ENCODE peak calls at places on chromosomes 13 and 19, in four cellular contexts. One of them, this sample, is unnamed.
A peak's percentile ranks its signal among the peaks of the same experiment; 100 is the strongest.

GRCh38 chr13:97883356-97883755 is 70.1 kb upstream of the IPO5 start:
- DNase-seq in HepG2: no peak
- DNase-seq in K562: no peak
- DNase-seq in GM12878: no peak
- DNase-seq in this sample: no peak

GRCh38 chr13:40812724-40813445 is 23.5 kb downstream of the SLC25A15 start:
- DNase-seq in HepG2: no peak
- DNase-seq in K562: no peak
- DNase-seq in GM12878: no peak
- DNase-seq in this sample: no peak

GRCh38 chr13:37598572-37598971 is at the start of gene POSTN:
- DNase-seq in HepG2: no peak
- DNase-seq in K562: no peak
- DNase-seq in GM12878: no peak
- DNase-seq in this sample: no peak

GRCh38 chr19:21585491-21585890 is 80.1 kb downstream of the ZNF429 start:
- DNase-seq in HepG2: no peak
- DNase-seq in K562: no peak
- DNase-seq in GM12878: no peak
- DNase-seq in this sample: no peak

GRCh38 chr19:30862876-30863275 is 486.4 kb downstream of the TSHZ3 start:
- DNase-seq in HepG2: no peak
- DNase-seq in K562: no peak
- DNase-seq in GM12878: no peak
- DNase-seq in this sample: no peak

GRCh38 chr19:3440082-3440481 is 40.2 kb downstream of the SMIM24 start:
- DNase-seq in HepG2: peak; percentile 50
- DNase-seq in K562: peak; percentile 62
- DNase-seq in GM12878: no peak
- DNase-seq in this sample: peak; percentile 63

GRCh38 chr19:43639507-43640423 is at the start of gene CADM4:
- DNase-seq in HepG2: no peak
- DNase-seq in K562: peak; percentile 89
- DNase-seq in GM12878: no peak
- DNase-seq in this sample: no peak

GRCh38 chr19:16660763-16661479 is at the start of gene TMEM38A:
- DNase-seq in HepG2: no peak
- DNase-seq in K562: peak; percentile 91
- DNase-seq in GM12878: no peak
- DNase-seq in this sample: no peak

GRCh38 chr13:91356919-91357612 is 9.6 kb downstream of the MIR17HG start:
- DNase-seq in HepG2: no peak
- DNase-seq in K562: peak; percentile 41
- DNase-seq in GM12878: no peak
- DNase-seq in this sample: no peak

GRCh38 chr13:43267916-43268315 is 244.5 kb downstream of the DNAJC15 start:
- DNase-seq in HepG2: no peak
- DNase-seq in K562: no peak
- DNase-seq in GM12878: no peak
- DNase-seq in this sample: no peak
- TF ChIP-seq CHD4 in HepG2: no peak
- TF ChIP-seq CHD4 in K562: no peak
- TF ChIP-seq CHD4 in GM12878: no peak
- TF ChIP-seq CHD4 in this sample: no peak

DNA sequence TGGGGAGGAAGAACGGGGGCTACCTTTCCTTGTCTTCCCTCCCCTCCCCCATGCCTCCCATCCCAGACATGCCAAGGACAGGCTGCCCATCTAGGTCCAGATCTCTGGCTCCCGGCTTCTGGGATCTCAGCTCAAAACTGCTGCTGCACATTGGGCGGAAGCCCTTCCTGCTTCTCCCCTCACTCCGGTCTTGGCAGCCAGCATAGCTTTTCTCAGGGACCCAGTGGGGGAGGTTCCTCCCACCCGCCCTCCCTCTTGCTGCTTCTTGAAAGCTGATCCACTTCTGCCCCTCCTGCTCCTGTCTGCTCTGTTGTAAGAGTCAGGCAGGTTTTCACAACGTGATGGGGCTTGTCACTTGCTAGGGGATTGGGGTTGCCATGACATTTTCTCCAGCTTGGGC is 21.7 kb upstream of the RNF17 start:
- DNase-seq in HepG2: no peak
- DNase-seq in K562: no peak
- DNase-seq in GM12878: no peak
- DNase-seq in this sample: no peak
- TF ChIP-seq CHD4 in HepG2: no peak
- TF ChIP-seq CHD4 in K562: no peak
- TF ChIP-seq CHD4 in GM12878: no peak
- TF ChIP-seq CHD4 in this sample: no peak

DNA sequence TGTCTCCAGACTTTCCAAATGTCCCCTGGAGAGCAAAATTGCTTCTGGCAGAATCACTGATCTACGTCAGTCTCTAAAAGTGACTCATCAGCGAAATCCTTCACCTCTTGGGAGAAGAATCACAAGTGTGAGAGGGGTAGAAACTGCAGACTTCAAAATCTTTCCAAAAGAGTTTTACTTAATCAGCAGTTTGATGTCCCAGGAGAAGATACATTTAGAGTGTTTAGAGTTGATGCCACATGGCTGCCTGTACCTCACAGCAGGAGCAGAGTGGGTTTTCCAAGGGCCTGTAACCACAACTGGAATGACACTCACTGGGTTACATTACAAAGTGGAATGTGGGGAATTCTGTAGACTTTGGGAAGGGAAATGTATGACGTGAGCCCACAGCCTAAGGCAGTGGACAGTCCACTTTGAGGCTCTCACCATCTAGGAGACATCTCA is 6.2 kb upstream of the CEACAM5 start:
- DNase-seq in HepG2: no peak
- DNase-seq in K562: no peak
- DNase-seq in GM12878: no peak
- DNase-seq in this sample: peak; percentile 85
- TF ChIP-seq CHD4 in HepG2: no peak
- TF ChIP-seq CHD4 in K562: no peak
- TF ChIP-seq CHD4 in GM12878: no peak
- TF ChIP-seq CHD4 in this sample: no peak

GRCh38 chr19:55228403-55229031 is at the start of gene TMEM86B:
- DNase-seq in HepG2: peak; percentile 88
- DNase-seq in K562: no peak
- DNase-seq in GM12878: no peak
- DNase-seq in this sample: no peak
- TF ChIP-seq CHD4 in HepG2: no peak
- TF ChIP-seq CHD4 in K562: no peak
- TF ChIP-seq CHD4 in GM12878: no peak
- TF ChIP-seq CHD4 in this sample: no peak

GRCh38 chr13:111080642-111081041 is 34.5 kb upstream of the ARHGEF7 start:
- DNase-seq in HepG2: no peak
- DNase-seq in K562: no peak
- DNase-seq in GM12878: no peak
- DNase-seq in this sample: no peak
- TF ChIP-seq CHD4 in HepG2: no peak
- TF ChIP-seq CHD4 in K562: no peak
- TF ChIP-seq CHD4 in GM12878: no peak
- TF ChIP-seq CHD4 in this sample: no peak

DNA sequence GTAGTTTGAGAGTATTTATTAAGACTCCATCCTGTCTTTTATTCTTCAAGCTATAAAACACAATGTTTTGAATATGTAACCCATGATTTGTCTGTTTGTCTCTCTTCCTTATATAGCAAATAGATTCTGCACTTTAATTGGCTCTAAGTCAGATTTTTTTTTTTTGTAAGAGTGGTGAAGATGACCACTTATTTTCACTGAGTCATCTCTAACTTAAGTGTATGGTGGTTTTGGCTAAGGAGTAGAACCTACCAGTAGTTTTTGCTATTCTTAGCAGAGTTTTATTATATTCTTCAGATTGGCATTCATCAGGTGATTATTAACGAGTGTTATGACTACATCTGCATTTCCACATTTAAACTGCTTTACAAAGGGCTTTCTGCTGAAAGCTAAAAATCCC is 194.7 kb downstream of the LMO7 start:
- DNase-seq in HepG2: no peak
- DNase-seq in K562: no peak
- DNase-seq in GM12878: no peak
- DNase-seq in this sample: no peak
- TF ChIP-seq CHD4 in HepG2: no peak
- TF ChIP-seq CHD4 in K562: no peak
- TF ChIP-seq CHD4 in GM12878: no peak
- TF ChIP-seq CHD4 in this sample: no peak

GRCh38 chr19:19342086-19343015 is 21.7 kb downstream of the MAU2 start:
- DNase-seq in HepG2: peak; percentile 44
- DNase-seq in K562: peak; percentile 83
- DNase-seq in GM12878: no peak
- DNase-seq in this sample: peak; percentile 70
- TF ChIP-seq CHD4 in HepG2: no peak
- TF ChIP-seq CHD4 in K562: no peak
- TF ChIP-seq CHD4 in GM12878: no peak
- TF ChIP-seq CHD4 in this sample: no peak

DNA sequence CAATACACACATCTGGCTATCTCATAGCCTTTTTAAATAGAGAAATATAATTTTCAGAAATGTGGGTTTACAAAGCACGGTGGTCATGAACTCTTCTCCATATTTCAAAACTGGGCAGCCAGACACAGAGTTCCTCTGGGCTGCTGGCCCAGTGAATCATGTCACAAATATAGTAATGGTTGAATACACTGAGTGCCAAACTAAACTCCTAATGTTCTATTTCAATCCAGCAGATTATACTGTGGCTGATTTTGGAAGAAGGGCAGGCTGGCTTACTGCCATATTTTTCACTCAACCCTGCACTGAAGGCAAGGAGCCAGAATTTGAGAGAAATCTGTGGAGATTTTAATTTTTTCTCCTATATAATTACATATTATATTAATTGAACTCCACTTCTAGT is 17.1 kb upstream of the PRR20A start:
- DNase-seq in HepG2: no peak
- DNase-seq in K562: no peak
- DNase-seq in GM12878: no peak
- DNase-seq in this sample: no peak
- TF ChIP-seq CHD4 in HepG2: no peak
- TF ChIP-seq CHD4 in K562: no peak
- TF ChIP-seq CHD4 in GM12878: no peak
- TF ChIP-seq CHD4 in this sample: no peak